ENCODE peak calls at places on chromosome 9, in seven cellular contexts. L, D, C, T, K, A and N are unnamed samples.
A peak's percentile ranks its signal among the peaks of the same experiment; 100 is the strongest.

GRCh38 chr9:38434833-38435232 is 10.6 kb upstream of the IGFBPL1 start:
- DNase-seq in A (no peak), T (no peak), C (no peak), D (peak; percentile 25), L (no peak), K (no peak), N (no peak)

GRCh38 chr9:92592946-92593860 is 57.4 kb upstream of the ECM2 start:
- DNase-seq in D (peak; percentile 15), A (no peak), T (no peak), C (no peak), L (no peak), K (no peak), N (no peak)

GRCh38 chr9:90659626-90660364 is 17.2 kb upstream of the DIRAS2 start:
- DNase-seq in T (no peak), K (no peak), C (no peak), L (no peak), D (peak; percentile 31), A (peak; percentile 51), N (peak; percentile 1)

GRCh38 chr9:133264235-133264764 is 10.7 kb downstream of the ABO start:
- DNase-seq in T (no peak), C (no peak), L (no peak), K (no peak), D (no peak), A (no peak), N (no peak)

GRCh38 chr9:125431741-125432271 is 170.2 kb downstream of the GAPVD1 start:
- DNase-seq in L (peak; percentile 81), C (no peak), A (no peak), T (no peak), D (no peak), K (no peak), N (no peak)

GRCh38 chr9:69893057-69893456 is 72.4 kb downstream of the CFAP95 start:
- DNase-seq in D (no peak), K (no peak), A (no peak), T (no peak), L (no peak), C (no peak), N (no peak)

GRCh38 chr9:87502446-87503232 is 5.0 kb downstream of the DAPK1 start:
- DNase-seq in C (no peak), K (no peak), D (no peak), T (no peak), L (no peak), A (no peak), N (no peak)

GRCh38 chr9:133506653-133507038 is 18.1 kb downstream of the MYMK start:
- DNase-seq in D (peak; percentile 87), T (no peak), A (peak; percentile 95), C (no peak), L (no peak), K (no peak), N (peak; percentile 82)